ENCODE peak calls at places on chromosomes 12 and 14, in eight cellular contexts. One of them, this sample, is unnamed.

GRCh38 chr14:73576391-73576790 is 7.4 kb downstream of the ACOT2 start:
- DNase-seq in M059J: peak
- DNase-seq in mucosa of gallbladder: no peak
- DNase-seq in hypothalamus: no peak
- DNase-seq in mesothelial cell of epicardium: no peak
- DNase-seq in lower lobe of right lung: no peak
- DNase-seq in NCI-H1092: no peak
- DNase-seq in AG09309: no peak
- DNase-seq in this sample: no peak

GRCh38 chr12:59737725-59738463 is 142.1 kb downstream of the SLC16A7 start:
- DNase-seq in M059J: peak
- DNase-seq in NCI-H1092: no peak
- DNase-seq in AG09309: no peak
- DNase-seq in lower lobe of right lung: no peak
- DNase-seq in mucosa of gallbladder: no peak
- DNase-seq in mesothelial cell of epicardium: no peak
- DNase-seq in hypothalamus: no peak
- DNase-seq in this sample: no peak

GRCh38 chr14:101965145-101965531 is 765 bp downstream of the DYNC1H1 start:
- DNase-seq in lower lobe of right lung: peak
- DNase-seq in mucosa of gallbladder: peak
- DNase-seq in mesothelial cell of epicardium: no peak
- DNase-seq in AG09309: no peak
- DNase-seq in hypothalamus: peak
- DNase-seq in M059J: peak
- DNase-seq in NCI-H1092: peak
- DNase-seq in this sample: peak

GRCh38 chr12:47356129-47356622 is 276.4 kb upstream of the AMIGO2 start:
- DNase-seq in mesothelial cell of epicardium: no peak
- DNase-seq in mucosa of gallbladder: no peak
- DNase-seq in hypothalamus: no peak
- DNase-seq in AG09309: no peak
- DNase-seq in NCI-H1092: no peak
- DNase-seq in lower lobe of right lung: no peak
- DNase-seq in M059J: no peak
- DNase-seq in this sample: no peak

GRCh38 chr12:12823308-12823707 is 10.2 kb downstream of the DDX47 start:
- DNase-seq in M059J: peak
- DNase-seq in mesothelial cell of epicardium: no peak
- DNase-seq in AG09309: no peak
- DNase-seq in hypothalamus: no peak
- DNase-seq in lower lobe of right lung: no peak
- DNase-seq in NCI-H1092: no peak
- DNase-seq in mucosa of gallbladder: no peak
- DNase-seq in this sample: peak

GRCh38 chr14:38481939-38482678 is 226.2 kb upstream of the CLEC14A start:
- DNase-seq in mucosa of gallbladder: no peak
- DNase-seq in hypothalamus: no peak
- DNase-seq in M059J: peak
- DNase-seq in AG09309: peak
- DNase-seq in lower lobe of right lung: peak
- DNase-seq in NCI-H1092: peak
- DNase-seq in mesothelial cell of epicardium: no peak
- DNase-seq in this sample: peak

GRCh38 chr12:123660328-123660727 is 10.6 kb upstream of the TCTN2 start:
- DNase-seq in mesothelial cell of epicardium: no peak
- DNase-seq in hypothalamus: no peak
- DNase-seq in AG09309: peak
- DNase-seq in NCI-H1092: no peak
- DNase-seq in mucosa of gallbladder: no peak
- DNase-seq in lower lobe of right lung: no peak
- DNase-seq in M059J: peak
- DNase-seq in this sample: peak

GRCh38 chr14:40417777-40418401 is 985.7 kb upstream of the FBXO33 start:
- DNase-seq in M059J: peak
- DNase-seq in AG09309: no peak
- DNase-seq in mucosa of gallbladder: peak
- DNase-seq in NCI-H1092: peak
- DNase-seq in lower lobe of right lung: no peak
- DNase-seq in mesothelial cell of epicardium: no peak
- DNase-seq in hypothalamus: no peak
- DNase-seq in this sample: peak

GRCh38 chr12:84822541-84822940 is 90.1 kb downstream of the SLC6A15 start:
- DNase-seq in NCI-H1092: no peak
- DNase-seq in mucosa of gallbladder: no peak
- DNase-seq in M059J: peak
- DNase-seq in hypothalamus: no peak
- DNase-seq in lower lobe of right lung: no peak
- DNase-seq in mesothelial cell of epicardium: no peak
- DNase-seq in AG09309: peak
- DNase-seq in this sample: no peak

GRCh38 chr14:24909523-24910302 is 140.2 kb downstream of the STXBP6 start:
- DNase-seq in hypothalamus: no peak
- DNase-seq in NCI-H1092: no peak
- DNase-seq in mesothelial cell of epicardium: no peak
- DNase-seq in mucosa of gallbladder: no peak
- DNase-seq in M059J: no peak
- DNase-seq in lower lobe of right lung: no peak
- DNase-seq in AG09309: no peak
- DNase-seq in this sample: no peak

GRCh38 chr12:9388379-9388778 is 180.2 kb upstream of the PZP start:
- DNase-seq in hypothalamus: no peak
- DNase-seq in NCI-H1092: no peak
- DNase-seq in AG09309: no peak
- DNase-seq in mucosa of gallbladder: no peak
- DNase-seq in mesothelial cell of epicardium: no peak
- DNase-seq in lower lobe of right lung: no peak
- DNase-seq in M059J: no peak
- DNase-seq in this sample: no peak

GRCh38 chr12:54404061-54405004 is 14.7 kb downstream of the ITGA5 start:
- DNase-seq in M059J: peak
- DNase-seq in mesothelial cell of epicardium: no peak
- DNase-seq in mucosa of gallbladder: peak
- DNase-seq in AG09309: no peak
- DNase-seq in lower lobe of right lung: no peak
- DNase-seq in hypothalamus: no peak
- DNase-seq in NCI-H1092: peak
- DNase-seq in this sample: peak

GRCh38 chr12:126443977-126444376 is 1378.7 kb downstream of the AACS start:
- DNase-seq in mucosa of gallbladder: no peak
- DNase-seq in NCI-H1092: no peak
- DNase-seq in hypothalamus: no peak
- DNase-seq in AG09309: no peak
- DNase-seq in M059J: no peak
- DNase-seq in mesothelial cell of epicardium: no peak
- DNase-seq in lower lobe of right lung: no peak
- DNase-seq in this sample: no peak

GRCh38 chr12:27965411-27965810 is 7.1 kb downstream of the PTHLH start:
- DNase-seq in mesothelial cell of epicardium: no peak
- DNase-seq in hypothalamus: no peak
- DNase-seq in NCI-H1092: no peak
- DNase-seq in AG09309: no peak
- DNase-seq in lower lobe of right lung: no peak
- DNase-seq in M059J: peak
- DNase-seq in mucosa of gallbladder: no peak
- DNase-seq in this sample: peak

GRCh38 chr12:20259786-20260185 is 108.6 kb upstream of the PDE3A start:
- DNase-seq in M059J: peak
- DNase-seq in lower lobe of right lung: no peak
- DNase-seq in mucosa of gallbladder: no peak
- DNase-seq in hypothalamus: no peak
- DNase-seq in mesothelial cell of epicardium: no peak
- DNase-seq in AG09309: no peak
- DNase-seq in NCI-H1092: no peak
- DNase-seq in this sample: no peak

GRCh38 chr12:2431810-2432209 is 363.0 kb upstream of the FKBP4 start:
- DNase-seq in lower lobe of right lung: no peak
- DNase-seq in AG09309: no peak
- DNase-seq in hypothalamus: no peak
- DNase-seq in NCI-H1092: no peak
- DNase-seq in mesothelial cell of epicardium: no peak
- DNase-seq in M059J: peak
- DNase-seq in mucosa of gallbladder: no peak
- DNase-seq in this sample: no peak

GRCh38 chr12:57577981-57578758 is 12.8 kb upstream of the PIP4K2C start:
- DNase-seq in M059J: no peak
- DNase-seq in lower lobe of right lung: no peak
- DNase-seq in mesothelial cell of epicardium: no peak
- DNase-seq in AG09309: no peak
- DNase-seq in hypothalamus: no peak
- DNase-seq in mucosa of gallbladder: no peak
- DNase-seq in NCI-H1092: no peak
- DNase-seq in this sample: no peak

GRCh38 chr12:70645494-70646317 is 8.5 kb upstream of the PTPRB start:
- DNase-seq in hypothalamus: no peak
- DNase-seq in NCI-H1092: no peak
- DNase-seq in M059J: peak
- DNase-seq in AG09309: peak
- DNase-seq in lower lobe of right lung: peak
- DNase-seq in mesothelial cell of epicardium: no peak
- DNase-seq in mucosa of gallbladder: peak
- DNase-seq in this sample: peak

GRCh38 chr12:118853634-118854033 is 127.7 kb upstream of the SRRM4 start:
- DNase-seq in mucosa of gallbladder: no peak
- DNase-seq in AG09309: no peak
- DNase-seq in mesothelial cell of epicardium: no peak
- DNase-seq in M059J: no peak
- DNase-seq in lower lobe of right lung: no peak
- DNase-seq in hypothalamus: no peak
- DNase-seq in NCI-H1092: no peak
- DNase-seq in this sample: peak

GRCh38 chr12:115023898-115024297 is 339.9 kb upstream of the TBX3 start:
- DNase-seq in lower lobe of right lung: no peak
- DNase-seq in M059J: no peak
- DNase-seq in mucosa of gallbladder: no peak
- DNase-seq in hypothalamus: no peak
- DNase-seq in mesothelial cell of epicardium: no peak
- DNase-seq in AG09309: no peak
- DNase-seq in NCI-H1092: no peak
- DNase-seq in this sample: no peak

GRCh38 chr12:21775130-21775920 is 819 bp upstream of the KCNJ8 start:
- DNase-seq in M059J: no peak
- DNase-seq in mucosa of gallbladder: no peak
- DNase-seq in lower lobe of right lung: no peak
- DNase-seq in AG09309: no peak
- DNase-seq in hypothalamus: no peak
- DNase-seq in NCI-H1092: no peak
- DNase-seq in mesothelial cell of epicardium: no peak
- DNase-seq in this sample: no peak

GRCh38 chr12:32698285-32698684 is 19.2 kb downstream of the DNM1L start:
- DNase-seq in mucosa of gallbladder: no peak
- DNase-seq in mesothelial cell of epicardium: no peak
- DNase-seq in NCI-H1092: peak
- DNase-seq in M059J: no peak
- DNase-seq in lower lobe of right lung: no peak
- DNase-seq in hypothalamus: no peak
- DNase-seq in AG09309: no peak
- DNase-seq in this sample: no peak

GRCh38 chr12:51320695-51321320 is 3.2 kb downstream of the BIN2 start:
- DNase-seq in mesothelial cell of epicardium: no peak
- DNase-seq in mucosa of gallbladder: no peak
- DNase-seq in lower lobe of right lung: no peak
- DNase-seq in NCI-H1092: no peak
- DNase-seq in M059J: no peak
- DNase-seq in AG09309: peak
- DNase-seq in hypothalamus: no peak
- DNase-seq in this sample: no peak

GRCh38 chr14:63840981-63841380 is 11.8 kb upstream of the SYNE2 start:
- DNase-seq in AG09309: no peak
- DNase-seq in mucosa of gallbladder: peak
- DNase-seq in M059J: no peak
- DNase-seq in mesothelial cell of epicardium: no peak
- DNase-seq in lower lobe of right lung: peak
- DNase-seq in hypothalamus: no peak
- DNase-seq in NCI-H1092: no peak
- DNase-seq in this sample: peak

GRCh38 chr12:103334447-103334846 is 161.3 kb downstream of the C12orf42 start:
- DNase-seq in hypothalamus: no peak
- DNase-seq in lower lobe of right lung: no peak
- DNase-seq in AG09309: no peak
- DNase-seq in M059J: no peak
- DNase-seq in NCI-H1092: no peak
- DNase-seq in mesothelial cell of epicardium: no peak
- DNase-seq in mucosa of gallbladder: no peak
- DNase-seq in this sample: no peak

GRCh38 chr14:55638665-55639064 is 58.7 kb downstream of the KTN1 start:
- DNase-seq in lower lobe of right lung: no peak
- DNase-seq in mucosa of gallbladder: no peak
- DNase-seq in hypothalamus: no peak
- DNase-seq in AG09309: no peak
- DNase-seq in NCI-H1092: no peak
- DNase-seq in mesothelial cell of epicardium: no peak
- DNase-seq in M059J: peak
- DNase-seq in this sample: no peak

GRCh38 chr14:93008381-93008780 is 85.4 kb downstream of the CHGA start:
- DNase-seq in hypothalamus: no peak
- DNase-seq in M059J: peak
- DNase-seq in mucosa of gallbladder: peak
- DNase-seq in mesothelial cell of epicardium: no peak
- DNase-seq in NCI-H1092: no peak
- DNase-seq in AG09309: no peak
- DNase-seq in lower lobe of right lung: no peak
- DNase-seq in this sample: peak

GRCh38 chr12:65100140-65100539 is 21.0 kb downstream of the WIF1 start:
- DNase-seq in mucosa of gallbladder: no peak
- DNase-seq in NCI-H1092: no peak
- DNase-seq in hypothalamus: no peak
- DNase-seq in M059J: no peak
- DNase-seq in mesothelial cell of epicardium: no peak
- DNase-seq in lower lobe of right lung: no peak
- DNase-seq in AG09309: no peak
- DNase-seq in this sample: peak

GRCh38 chr14:41374092-41374491 is 232.6 kb upstream of the LRFN5 start:
- DNase-seq in mesothelial cell of epicardium: no peak
- DNase-seq in lower lobe of right lung: no peak
- DNase-seq in hypothalamus: no peak
- DNase-seq in AG09309: no peak
- DNase-seq in NCI-H1092: no peak
- DNase-seq in mucosa of gallbladder: no peak
- DNase-seq in M059J: no peak
- DNase-seq in this sample: no peak

GRCh38 chr12:109714141-109714912 is 702 bp downstream of the FAM222A start:
- DNase-seq in hypothalamus: no peak
- DNase-seq in lower lobe of right lung: peak
- DNase-seq in NCI-H1092: no peak
- DNase-seq in AG09309: no peak
- DNase-seq in mesothelial cell of epicardium: peak
- DNase-seq in mucosa of gallbladder: peak
- DNase-seq in M059J: peak
- DNase-seq in this sample: peak

GRCh38 chr12:69239922-69240624 is 704 bp downstream of the CPSF6 start:
- DNase-seq in hypothalamus: peak
- DNase-seq in NCI-H1092: no peak
- DNase-seq in mesothelial cell of epicardium: peak
- DNase-seq in mucosa of gallbladder: peak
- DNase-seq in M059J: peak
- DNase-seq in AG09309: no peak
- DNase-seq in lower lobe of right lung: peak
- DNase-seq in this sample: peak

GRCh38 chr14:89574420-89574819 is 157.4 kb upstream of the FOXN3 start:
- DNase-seq in AG09309: no peak
- DNase-seq in lower lobe of right lung: no peak
- DNase-seq in M059J: no peak
- DNase-seq in mesothelial cell of epicardium: no peak
- DNase-seq in NCI-H1092: no peak
- DNase-seq in hypothalamus: no peak
- DNase-seq in mucosa of gallbladder: no peak
- DNase-seq in this sample: no peak

GRCh38 chr14:101061411-101062064 is 158.0 kb upstream of the RTL1 start:
- DNase-seq in hypothalamus: no peak
- DNase-seq in mucosa of gallbladder: no peak
- DNase-seq in lower lobe of right lung: no peak
- DNase-seq in NCI-H1092: no peak
- DNase-seq in mesothelial cell of epicardium: peak
- DNase-seq in M059J: no peak
- DNase-seq in AG09309: no peak
- DNase-seq in this sample: no peak

GRCh38 chr12:131832393-131833231 is 4.4 kb downstream of the MMP17 start:
- DNase-seq in NCI-H1092: peak
- DNase-seq in mucosa of gallbladder: peak
- DNase-seq in M059J: peak
- DNase-seq in AG09309: peak
- DNase-seq in mesothelial cell of epicardium: no peak
- DNase-seq in lower lobe of right lung: peak
- DNase-seq in hypothalamus: peak
- DNase-seq in this sample: peak

This sample was measured in ELR.